ENCODE peak calls at places on chromosomes 7 and 10, in eight cellular contexts. S is heart right ventricle, R is body of pancreas, Q is neural progenitor cell, I is vagina, O is osteoblast, Z is psoas muscle, K is left ventricle myocardium inferior. M is an unnamed sample.

GRCh38 chr7:70776627-70777101 is 355.3 kb upstream of the GALNT17 start:
- DNase-seq in K (no peak), R (no peak), O (no peak), Q (no peak), I (peak; percentile 82), Z (no peak), S (no peak), M (no peak)

GRCh38 chr10:124035928-124036558 is 57.4 kb downstream of the CHST15 start:
- DNase-seq in R (peak; percentile 15), Q (no peak), O (peak; percentile 29), S (no peak), I (no peak), Z (peak; percentile 37), K (peak; percentile 33), M (no peak)

GRCh38 chr7:148524479-148525173 is 65.9 kb upstream of the C7orf33 start:
- DNase-seq in S (no peak), I (no peak), Q (no peak), O (no peak), Z (no peak), K (no peak), R (no peak), M (no peak)

GRCh38 chr10:23046032-23046431 is 49.3 kb upstream of the MSRB2 start:
- DNase-seq in Q (no peak), O (no peak), R (no peak), S (no peak), Z (no peak), I (no peak), K (no peak), M (no peak)

GRCh38 chr10:2953495-2953894 is 113.9 kb upstream of the PFKP start:
- DNase-seq in K (no peak), S (no peak), O (no peak), Q (no peak), R (no peak), I (no peak), Z (no peak), M (no peak)

GRCh38 chr7:2567663-2568238 is 9.0 kb downstream of the IQCE start:
- DNase-seq in Q (peak; percentile 76), I (no peak), K (peak; percentile 40), O (peak; percentile 83), Z (no peak), S (peak; percentile 34), R (no peak), M (peak; percentile 87)

GRCh38 chr10:32982293-32982709 is 24.3 kb upstream of the ITGB1 start:
- DNase-seq in R (no peak), O (no peak), K (no peak), S (no peak), Q (no peak), Z (no peak), I (no peak), M (no peak)

GRCh38 chr7:47266131-47266706 is 315.7 kb downstream of the TNS3 start:
- DNase-seq in K (peak; percentile 44), Z (peak; percentile 50), I (no peak), S (peak; percentile 48), Q (peak; percentile 79), O (peak; percentile 89), R (peak; percentile 61), M (peak; percentile 74)

GRCh38 chr7:149126662-149127321 is 668 bp upstream of the ZNF425 start:
- DNase-seq in K (peak; percentile 50), I (no peak), S (peak; percentile 49), R (peak; percentile 52), Z (peak; percentile 65), Q (peak; percentile 30), O (no peak), M (no peak)

GRCh38 chr7:157867685-157868305 is 531.0 kb downstream of the DNAJB6 start:
- DNase-seq in Z (no peak), O (peak; percentile 18), S (no peak), R (no peak), K (no peak), I (no peak), Q (no peak), M (no peak)

GRCh38 chr7:30925913-30926312 is 14.3 kb downstream of the AQP1 start:
- DNase-seq in Z (no peak), O (peak; percentile 71), I (peak; percentile 62), R (peak; percentile 7), K (peak; percentile 7), Q (no peak), S (no peak), M (peak; percentile 22)

GRCh38 chr10:132538790-132539421 is 1.3 kb downstream of the INPP5A start:
- DNase-seq in O (peak; percentile 77), K (peak; percentile 16), Z (no peak), S (no peak), Q (no peak), I (no peak), R (peak; percentile 5), M (peak; percentile 38)

GRCh38 chr7:143407296-143408246 is 1.1 kb downstream of the EPHA1 start:
- DNase-seq in I (no peak), Z (no peak), S (no peak), Q (no peak), O (peak; percentile 84), R (no peak), K (no peak), M (peak; percentile 61)

DNA sequence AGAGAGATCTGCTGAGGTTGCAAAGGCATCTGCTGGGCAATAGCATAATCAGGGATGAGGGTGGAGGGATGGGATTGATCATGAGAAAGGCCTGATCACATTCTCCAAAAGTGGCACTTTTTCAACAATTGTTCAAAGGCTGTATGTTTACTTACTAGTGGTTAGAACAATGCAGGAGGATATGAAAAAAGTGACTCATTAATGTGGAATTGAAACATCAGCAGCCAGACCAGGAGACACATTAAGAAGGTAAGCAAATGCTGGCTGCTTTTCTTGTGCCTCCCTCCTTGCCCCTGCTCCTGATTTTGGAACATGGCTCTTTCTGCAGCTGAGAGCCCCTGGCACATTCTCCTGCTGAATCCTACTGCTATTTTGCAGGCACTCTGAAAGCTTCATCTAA is 63.5 kb downstream of the FAM204A start:
- DNase-seq in Z (no peak), O (no peak), K (no peak), Q (no peak), S (no peak), I (no peak), R (no peak), M (no peak)
- H3K36me3 ChIP-seq in Z (no peaks in the 10 kb centered on the region), O (no peaks in the 10 kb centered on the region), K (no peaks in the 10 kb centered on the region), Q (no peaks in the 10 kb centered on the region), S (no peaks in the 10 kb centered on the region), I (no peaks in the 10 kb centered on the region), R (no peaks in the 10 kb centered on the region), M (no peaks in the 10 kb centered on the region)

GRCh38 chr10:1635340-1635739 is 102.0 kb downstream of the ADARB2 start:
- DNase-seq in Q (peak; percentile 20), R (no peak), K (no peak), Z (no peak), S (no peak), I (no peak), O (no peak), M (peak; percentile 62)

GRCh38 chr10:1632596-1632995 is 104.7 kb downstream of the ADARB2 start:
- DNase-seq in R (no peak), O (no peak), S (no peak), Z (no peak), K (no peak), Q (no peak), I (peak; percentile 77), M (no peak)

GRCh38 chr10:1632141-1632540 is 105.2 kb downstream of the ADARB2 start:
- DNase-seq in Z (no peak), R (no peak), O (no peak), K (no peak), I (no peak), S (no peak), Q (no peak), M (no peak)

GRCh38 chr10:1634239-1634638 is 103.1 kb downstream of the ADARB2 start:
- DNase-seq in K (no peak), I (no peak), Q (no peak), Z (no peak), O (no peak), R (no peak), S (no peak), M (no peak)

DNA sequence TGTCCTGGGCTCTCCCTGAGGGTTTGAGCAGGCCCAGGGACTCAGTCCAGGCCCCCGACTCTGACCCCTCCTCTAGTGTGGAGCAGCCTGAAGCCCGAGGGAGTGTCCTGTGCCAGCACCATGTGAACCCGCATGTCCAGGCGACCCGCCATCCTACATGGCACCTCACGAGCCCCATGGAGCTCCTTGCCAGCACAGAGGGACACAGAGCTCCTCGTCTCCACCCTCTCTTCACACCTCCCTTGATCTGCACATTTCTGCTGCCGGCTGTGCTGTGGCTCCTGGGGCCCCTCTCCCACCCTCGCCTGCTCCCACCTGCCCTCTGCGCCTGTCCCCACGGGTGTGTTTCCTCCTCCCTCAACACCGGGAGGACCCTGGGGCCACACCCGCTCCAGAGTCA is 103.5 kb downstream of the ADARB2 start:
- DNase-seq in R (no peak), K (no peak), I (peak; percentile 67), S (no peak), Q (no peak), O (no peak), Z (no peak), M (no peak)
- H3K27me3 ChIP-seq in R (no peaks in the 10 kb centered on the region), K (peaks cover 72% of the 10 kb centered on the region), I (no peaks in the 10 kb centered on the region), S (no peaks in the 10 kb centered on the region), Q (no peaks in the 10 kb centered on the region), O (no peaks in the 10 kb centered on the region), Z (no peaks in the 10 kb centered on the region), M (no peaks in the 10 kb centered on the region)

DNA sequence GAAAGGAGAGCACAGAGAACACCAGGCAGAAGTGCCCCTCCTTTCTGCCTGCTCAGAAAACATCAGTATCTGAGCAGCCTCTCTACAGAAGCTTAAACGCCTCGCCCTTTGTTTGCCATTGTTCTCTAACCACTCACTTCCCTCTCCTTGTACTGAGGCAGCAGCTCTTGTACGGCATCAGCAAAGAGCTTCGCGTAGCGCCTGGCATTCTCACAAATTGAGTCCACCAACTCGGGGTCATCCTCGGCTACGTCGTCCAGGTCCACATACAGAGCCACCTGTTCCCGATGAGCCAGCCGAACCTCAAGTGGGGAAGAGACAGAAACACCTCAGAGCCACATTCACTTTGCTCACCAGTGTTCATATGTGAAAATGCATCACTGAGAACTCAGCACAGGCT is 1.7 kb downstream of the MCM7 start:
- DNase-seq in Q (peak; percentile 44), Z (no peak), S (no peak), K (no peak), I (no peak), R (no peak), O (no peak), M (peak; percentile 17)
- H3K36me3 ChIP-seq in Q (peaks cover 25% of the 10 kb centered on the region), Z (peaks cover 68% of the 10 kb centered on the region), S (peaks cover 5% of the 10 kb centered on the region), K (peaks cover 66% of the 10 kb centered on the region), I (peaks cover 58% of the 10 kb centered on the region), R (peaks cover 17% of the 10 kb centered on the region), O (peaks cover 58% of the 10 kb centered on the region), M (peaks cover 47% of the 10 kb centered on the region)

GRCh38 chr10:78582540-78582939 is 486.2 kb upstream of the ZMIZ1 start:
- DNase-seq in Q (no peak), Z (no peak), K (no peak), R (no peak), O (no peak), I (no peak), S (no peak), M (no peak)
- H3K27me3 ChIP-seq in Q (no peaks in the 10 kb centered on the region), Z (no peaks in the 10 kb centered on the region), K (no peaks in the 10 kb centered on the region), R (no peaks in the 10 kb centered on the region), O (peaks cover 10% of the 10 kb centered on the region), I (no peaks in the 10 kb centered on the region), S (no peaks in the 10 kb centered on the region), M (no peaks in the 10 kb centered on the region)

DNA sequence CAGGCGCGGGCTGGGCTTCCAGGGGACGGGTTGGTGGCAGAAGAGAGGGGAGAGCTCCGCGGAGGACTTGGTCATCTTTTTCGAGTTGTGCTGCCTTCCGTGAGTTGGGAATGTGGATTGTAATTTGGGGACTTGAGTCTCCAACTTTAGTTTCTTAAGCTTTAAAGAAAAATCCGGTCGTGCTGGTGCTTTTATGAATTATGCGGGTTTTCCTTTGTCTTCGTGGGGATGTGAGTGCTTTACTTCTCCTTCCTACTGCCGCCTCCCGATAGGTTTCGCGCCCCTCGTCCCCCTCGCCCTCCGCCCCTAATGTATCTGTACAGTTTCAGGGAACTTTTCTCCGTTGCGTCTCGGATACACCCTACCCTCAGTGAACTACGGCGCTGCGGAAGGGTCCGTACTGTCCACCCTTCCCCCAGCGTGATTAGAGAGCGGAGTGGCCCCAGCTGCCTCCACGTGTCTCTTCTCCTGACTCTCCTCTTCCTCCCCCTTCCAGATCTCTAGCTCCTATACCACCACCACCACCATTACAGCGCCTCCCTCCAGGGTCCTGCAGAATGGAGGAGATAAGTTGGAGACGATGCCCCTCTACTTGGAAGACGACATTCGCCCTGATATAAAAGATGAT is 649 bp downstream of the SCD start:
- DNase-seq in R (no peak), Z (no peak), Q (peak; percentile 33), S (no peak), K (no peak), I (no peak), O (peak; percentile 73), M (no peak)
- H3K36me3 ChIP-seq in R (no peaks in the 10 kb centered on the region), Z (no peaks in the 10 kb centered on the region), Q (peaks cover 16% of the 10 kb centered on the region), S (no peaks in the 10 kb centered on the region), K (no peaks in the 10 kb centered on the region), I (no peaks in the 10 kb centered on the region), O (peaks cover 7% of the 10 kb centered on the region), M (peaks cover 44% of the 10 kb centered on the region)

M was measured in H7.